ENCODE peak calls at places on chromosomes 11 and 22, in four cellular contexts. L is A549, I is K562, P is HepG2. T is an unnamed sample.
A peak's percentile ranks its signal among the peaks of the same experiment; 100 is the strongest.

GRCh38 chr11:66868726-66869291 is 11.9 kb downstream of the LRFN4 start:
- DNase-seq in L (peak; percentile 89), I (peak; percentile 87), P (peak; percentile 82), T (no peak)

GRCh38 chr11:1503708-1504104 is 17.1 kb upstream of the MOB2 start:
- DNase-seq in P (no peak), L (no peak), I (no peak), T (no peak)

GRCh38 chr22:46592390-46592872 is 27.8 kb upstream of the GRAMD4 start:
- DNase-seq in L (no peak), P (no peak), I (no peak), T (peak; percentile 71)

GRCh38 chr22:45485271-45485670 is 17.4 kb upstream of the FBLN1 start:
- DNase-seq in P (peak; percentile 50), L (no peak), I (no peak), T (no peak)

GRCh38 chr22:32644252-32645100 is 157.0 kb upstream of the TIMP3 start:
- DNase-seq in I (no peak), L (no peak), P (peak; percentile 98), T (peak; percentile 59)

GRCh38 chr22:42997577-42997976 is 17.4 kb downstream of the PACSIN2 start:
- DNase-seq in L (no peak), P (no peak), I (no peak), T (no peak)

GRCh38 chr11:64088159-64089026 is 52.7 kb downstream of the FLRT1 start:
- DNase-seq in L (peak; percentile 53), P (peak; percentile 45), I (peak; percentile 45), T (no peak)

GRCh38 chr11:355581-356458 is 13.5 kb upstream of the B4GALNT4 start:
- DNase-seq in P (peak; percentile 90), I (peak; percentile 87), L (peak; percentile 84), T (peak; percentile 94)

GRCh38 chr11:61800331-61801281 is 7.9 kb downstream of the FEN1 start:
- DNase-seq in I (peak; percentile 88), L (no peak), P (no peak), T (peak; percentile 68)

GRCh38 chr11:75834728-75835127 is 19.7 kb downstream of the UVRAG start:
- DNase-seq in L (no peak), I (no peak), P (no peak), T (no peak)
- TF ChIP-seq MAZ in L (no peak), I (no peak), P (no peak), T (no peak)

GRCh38 chr22:22371031-22371541 is 126.5 kb downstream of the VPREB1 start:
- DNase-seq in I (peak; percentile 61), P (no peak), L (no peak), T (no peak)
- TF ChIP-seq MAZ in I (no peak), P (no peak), L (no peak), T (no peak)

GRCh38 chr11:120964857-120965256 is 59.0 kb upstream of the TBCEL start:
- DNase-seq in L (no peak), P (no peak), I (no peak), T (peak; percentile 72)
- TF ChIP-seq MAZ in L (no peak), P (no peak), I (no peak), T (no peak)

DNA sequence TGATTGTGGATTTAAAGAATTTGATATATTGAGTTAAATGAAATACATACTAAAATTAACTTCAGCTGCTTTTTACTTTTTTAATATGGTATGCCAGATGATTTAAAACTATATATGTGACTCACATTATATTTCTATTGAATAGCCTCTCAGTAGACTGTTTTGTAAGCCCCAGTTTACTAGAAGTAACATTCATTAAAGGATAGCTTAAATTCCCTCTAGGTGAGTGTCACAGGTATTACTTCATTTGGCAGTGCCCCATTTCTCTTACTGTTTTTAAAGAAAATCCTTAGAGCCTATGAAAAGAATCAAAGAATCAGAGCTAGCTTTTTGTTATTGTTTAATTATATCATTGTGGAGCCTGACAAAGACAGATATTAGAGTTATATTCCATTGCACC is 48.6 kb downstream of the ZC3H12C start:
- DNase-seq in P (no peak), I (no peak), L (no peak), T (no peak)
- TF ChIP-seq MAZ in P (no peak), I (no peak), L (no peak), T (no peak)

GRCh38 chr11:74347381-74347780 is 35.9 kb upstream of the P4HA3 start:
- DNase-seq in I (no peak), L (no peak), P (peak; percentile 32), T (peak; percentile 62)
- TF ChIP-seq MAZ in I (no peak), L (no peak), P (no peak), T (no peak)

GRCh38 chr11:78292109-78292803 is 103.5 kb downstream of the USP35 start:
- DNase-seq in I (peak; percentile 54), L (no peak), P (peak; percentile 44), T (no peak)
- TF ChIP-seq MAZ in I (peak; percentile 26), L (no peak), P (no peak), T (no peak)

GRCh38 chr11:112525270-112525669 is 264.6 kb upstream of the PLET1 start:
- DNase-seq in P (no peak), I (no peak), L (no peak), T (no peak)
- TF ChIP-seq MAZ in P (no peak), I (no peak), L (no peak), T (no peak)

DNA sequence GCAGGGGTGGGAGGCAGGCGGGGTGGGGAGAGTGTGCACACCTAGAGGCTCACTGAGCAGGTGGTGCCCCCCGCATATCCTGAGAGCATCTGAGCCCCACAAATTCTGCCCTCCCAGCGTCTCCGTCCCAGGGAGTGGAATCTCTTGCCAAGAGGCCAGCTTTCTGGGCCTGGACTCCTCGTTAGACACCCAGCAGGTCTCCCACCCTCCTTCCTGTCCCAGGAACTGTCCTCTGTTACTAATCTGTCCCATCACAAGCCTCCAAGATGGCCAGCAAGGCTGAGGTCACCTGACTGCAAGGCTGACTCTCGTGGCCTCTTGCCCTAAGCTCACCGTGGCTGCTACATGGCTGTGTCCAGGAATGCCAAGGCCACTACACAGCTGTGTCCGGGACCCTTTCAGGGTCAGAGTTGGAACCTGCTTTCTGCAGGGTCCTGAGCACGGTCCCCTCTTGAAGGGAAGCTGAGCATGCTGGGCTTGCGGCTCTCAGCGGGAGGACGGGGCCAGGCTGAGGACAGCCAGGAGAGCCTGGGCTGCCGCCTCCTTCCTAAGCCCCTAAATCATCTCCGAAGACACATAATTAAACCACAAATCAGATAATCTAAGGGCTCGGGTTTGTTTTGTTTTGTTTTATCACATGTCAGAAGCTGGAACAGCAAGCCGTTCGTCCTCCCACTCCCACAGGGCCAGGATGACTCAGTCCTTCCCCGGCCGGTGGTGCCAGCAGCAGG is 1327.3 kb downstream of the TBC1D22A start:
- DNase-seq in I (no peak), P (no peak), L (peak; percentile 16), T (no peak)
- TF ChIP-seq MAZ in I (no peak), P (no peak), L (no peak), T (no peak)

DNA sequence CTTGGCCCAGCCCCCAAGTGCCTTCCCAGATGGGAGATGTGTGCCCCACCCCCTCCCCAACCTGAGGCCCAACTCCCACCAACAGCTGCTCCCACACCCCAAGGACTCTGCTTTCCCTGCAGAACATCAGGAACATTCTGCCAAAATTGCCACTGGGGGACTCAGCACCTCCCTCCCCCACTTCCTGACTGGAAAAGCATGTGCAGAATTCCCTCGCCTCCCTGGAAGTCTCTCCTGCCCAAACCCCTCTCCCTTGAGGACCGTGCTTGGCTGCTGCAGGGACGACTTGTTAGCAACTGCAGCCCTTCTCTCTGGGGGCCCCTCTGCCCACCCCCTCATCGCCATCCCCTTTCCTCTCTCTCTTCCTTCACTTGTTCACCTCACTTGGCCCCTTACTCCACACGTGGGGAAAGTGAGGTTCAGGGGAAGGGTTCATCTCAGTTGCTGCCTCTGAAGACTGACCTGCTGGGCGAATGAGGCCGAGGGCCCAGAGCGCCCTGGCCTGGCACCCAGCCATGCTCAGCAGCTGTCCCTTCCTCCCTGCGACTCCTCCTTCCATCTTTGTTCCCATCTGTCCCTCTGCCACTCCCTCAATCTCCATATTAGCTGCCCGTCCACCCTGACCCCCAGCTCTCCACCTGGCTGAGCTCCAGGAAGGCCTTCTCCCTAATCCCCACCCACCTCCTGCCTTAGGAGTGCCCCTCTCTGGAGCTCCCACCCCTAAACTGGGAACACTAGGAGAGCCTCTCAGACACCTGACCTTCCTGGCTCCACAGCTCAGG is 105.1 kb downstream of the CHST1 start:
- DNase-seq in P (no peak), L (no peak), I (no peak), T (no peak)
- TF ChIP-seq MAZ in P (no peak), L (no peak), I (no peak), T (no peak)